ENCODE peak calls at places on chromosomes 1 and 21, in six cellular contexts. Y, M, F, O, S and C are unnamed samples.

GRCh38 chr1:43668956-43669355 is 19.0 kb downstream of the KDM4A start:
- DNase-seq in F (no peak), S (no peak), O (peak), Y (peak), M (no peak), C (no peak)

GRCh38 chr1:170694172-170694926 is 30.4 kb downstream of the PRRX1 start:
- DNase-seq in S (no peak), F (no peak), O (no peak), Y (no peak), M (no peak), C (no peak)

GRCh38 chr1:163730366-163730765 is 408.6 kb downstream of the NUF2 start:
- DNase-seq in F (no peak), M (no peak), S (no peak), O (no peak), Y (no peak), C (no peak)

GRCh38 chr1:221809101-221810029 is 67.5 kb upstream of the DUSP10 start:
- DNase-seq in O (no peak), Y (peak), F (no peak), M (no peak), S (no peak), C (no peak)

GRCh38 chr1:36380782-36381181 is 4.9 kb downstream of the STK40 start:
- DNase-seq in M (no peak), S (no peak), Y (no peak), F (no peak), O (no peak), C (no peak)

GRCh38 chr1:1761504-1762376 is 16.5 kb downstream of the NADK start:
- DNase-seq in Y (no peak), F (no peak), M (no peak), S (no peak), O (no peak), C (no peak)

GRCh38 chr1:97870574-97870973 is 50.3 kb downstream of the DPYD start:
- DNase-seq in O (no peak), F (no peak), S (no peak), Y (no peak), M (peak), C (no peak)

GRCh38 chr1:4662723-4663122 is 8.3 kb downstream of the AJAP1 start:
- DNase-seq in M (no peak), F (no peak), O (no peak), Y (no peak), S (no peak), C (no peak)

GRCh38 chr21:29477941-29478340 is 179.2 kb downstream of the BACH1 start:
- DNase-seq in O (peak), M (no peak), F (no peak), S (no peak), Y (peak), C (no peak)

GRCh38 chr1:25864434-25864833 is 5.2 kb upstream of the AUNIP start:
- DNase-seq in O (no peak), S (no peak), F (no peak), Y (no peak), M (no peak), C (no peak)

GRCh38 chr1:246497331-246497915 is 9.7 kb downstream of the SMYD3 start:
- DNase-seq in M (peak), S (no peak), O (peak), Y (peak), F (no peak), C (peak)

GRCh38 chr1:202034683-202035462 is 24.5 kb downstream of the ELF3 start:
- DNase-seq in O (peak), M (no peak), S (no peak), F (no peak), Y (peak), C (peak)

GRCh38 chr1:211833174-211833820 is 2.7 kb upstream of the LPGAT1 start:
- DNase-seq in S (no peak), M (no peak), F (no peak), Y (no peak), O (no peak), C (no peak)

GRCh38 chr1:2416403-2416802 is 4.0 kb upstream of the PEX10 start:
- DNase-seq in F (no peak), S (no peak), O (no peak), Y (no peak), M (no peak), C (no peak)

GRCh38 chr1:204262506-204263239 is 48.9 kb upstream of the GOLT1A start:
- DNase-seq in S (no peak), Y (no peak), O (no peak), M (no peak), F (no peak), C (no peak)

GRCh38 chr1:245901565-245901964 is 605.5 kb downstream of the SMYD3 start:
- DNase-seq in Y (no peak), S (no peak), O (no peak), F (no peak), M (no peak), C (no peak)

GRCh38 chr1:43530483-43531452 is at the start of gene PTPRF:
- DNase-seq in S (peak), O (peak), M (peak), F (peak), Y (peak), C (no peak)

GRCh38 chr21:33881689-33882440 is 33.7 kb downstream of the ATP5PO start:
- DNase-seq in O (no peak), Y (no peak), M (no peak), F (no peak), S (no peak), C (no peak)

GRCh38 chr21:33880626-33881025 is 35.0 kb downstream of the ATP5PO start:
- DNase-seq in M (no peak), S (no peak), F (no peak), O (no peak), Y (no peak), C (no peak)

GRCh38 chr21:33886316-33886715 is 29.3 kb downstream of the ATP5PO start:
- DNase-seq in S (no peak), F (no peak), O (no peak), Y (no peak), M (no peak), C (no peak)

GRCh38 chr21:33884361-33885157 is 31.0 kb downstream of the ATP5PO start:
- DNase-seq in S (no peak), M (no peak), F (no peak), Y (no peak), O (no peak), C (no peak)

GRCh38 chr21:33885158-33885514 is 30.5 kb downstream of the ATP5PO start:
- DNase-seq in O (no peak), Y (no peak), F (no peak), M (no peak), S (no peak), C (no peak)
- H4K91ac ChIP-seq in O (no peak), Y (no peak), F (no peak), M (no peak), S (peak), C (no peak)

GRCh38 chr21:45283611-45284455 is 3.9 kb downstream of the POFUT2 start:
- DNase-seq in O (no peak), F (peak), Y (no peak), M (no peak), S (no peak), C (no peak)

GRCh38 chr21:45286671-45287437 is 841 bp downstream of the POFUT2 start:
- DNase-seq in S (peak), M (peak), F (peak), O (peak), Y (peak), C (peak)

GRCh38 chr21:45284456-45284741 is 3.3 kb downstream of the POFUT2 start:
- DNase-seq in S (no peak), F (no peak), O (no peak), M (no peak), Y (no peak), C (no peak)

GRCh38 chr21:45283019-45283610 is 4.6 kb downstream of the POFUT2 start:
- DNase-seq in O (no peak), S (no peak), F (peak), Y (no peak), M (no peak), C (no peak)

DNA sequence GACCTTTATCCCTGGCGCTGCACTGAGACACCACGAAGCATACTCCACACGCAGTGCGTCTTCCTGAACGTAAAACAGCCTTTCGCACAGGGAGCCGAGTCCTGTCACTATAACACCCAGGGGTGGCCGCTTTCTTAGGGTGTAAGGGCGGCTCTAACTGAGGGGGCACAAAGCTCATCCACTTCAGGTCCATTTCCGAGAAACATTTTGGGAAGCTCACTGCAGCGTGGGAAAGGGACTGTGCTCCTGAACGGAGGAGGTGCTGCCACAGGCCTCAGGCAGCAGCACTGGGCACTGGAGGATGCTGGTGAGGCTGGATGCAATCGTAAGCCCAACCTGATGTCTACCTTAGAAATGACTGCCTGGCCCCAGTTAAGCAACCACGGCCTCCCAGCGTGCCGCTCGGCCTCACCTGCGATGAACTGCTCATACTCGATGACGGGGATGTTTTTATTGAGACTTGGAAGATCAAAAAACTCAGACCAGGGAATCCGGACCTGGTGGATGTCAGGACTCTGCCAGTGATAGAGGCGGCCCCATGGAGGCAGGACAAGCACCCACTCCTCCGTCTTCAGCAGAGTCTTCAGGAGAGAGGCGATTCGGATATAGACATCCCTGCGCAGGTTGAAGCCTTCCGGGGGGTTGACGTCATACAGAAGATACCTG is 2.3 kb downstream of the POFUT2 start:
- DNase-seq in M (no peak), F (peak), O (no peak), S (no peak), Y (no peak), C (no peak)
- H3K14ac ChIP-seq in M (no peak), F (no peak), O (no peak), S (no peak), Y (no peak), C (no peak)

DNA sequence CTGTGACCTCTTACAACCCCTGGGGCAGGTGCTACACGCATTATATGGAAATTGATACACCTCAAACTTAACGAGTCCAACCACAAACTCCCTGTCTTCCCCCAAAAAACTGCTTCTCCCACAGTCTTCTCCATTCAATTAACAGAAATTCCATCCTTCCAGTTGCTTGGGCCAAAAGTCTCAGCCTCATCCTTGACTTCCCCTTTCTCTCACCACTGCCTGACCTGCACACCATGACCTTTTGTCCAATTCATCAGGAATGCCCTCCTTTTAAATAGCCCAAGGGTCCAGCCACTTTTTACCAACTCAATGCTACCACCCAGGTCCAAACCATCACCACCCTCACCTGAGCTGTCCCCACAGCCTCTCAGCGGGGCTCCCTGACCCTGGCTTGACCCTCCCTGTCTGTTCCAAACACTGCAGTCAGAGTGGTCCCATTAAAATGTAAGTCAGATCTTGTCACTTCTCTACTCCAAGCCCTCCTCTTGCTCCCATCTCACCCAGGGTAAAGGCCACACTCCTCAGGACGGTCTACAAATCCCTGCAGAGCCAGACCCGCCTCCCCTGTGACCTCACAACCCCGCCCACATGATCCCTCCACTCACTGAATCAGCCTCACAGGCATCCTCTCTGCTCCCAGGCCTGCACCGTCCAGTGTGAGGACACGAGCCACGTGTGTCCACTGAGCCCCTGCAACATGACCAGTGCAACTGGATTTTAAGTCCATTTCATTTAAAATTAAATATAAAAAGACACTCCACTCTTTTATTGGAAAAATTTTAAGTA is 18.5 kb downstream of the KCNN3 start:
- DNase-seq in M (no peak), Y (no peak), O (no peak), S (peak), F (peak), C (no peak)
- H4K91ac ChIP-seq in M (no peak), Y (no peak), O (no peak), S (no peak), F (no peak), C (no peak)

GRCh38 chr1:23471473-23472075 is 12.4 kb downstream of the ASAP3 start:
- DNase-seq in Y (no peak), S (no peak), O (no peak), M (no peak), F (no peak), C (no peak)
- H3K14ac ChIP-seq in Y (no peak), S (no peak), O (no peak), M (no peak), F (no peak), C (no peak)

GRCh38 chr1:29851666-29852065 is 615.3 kb downstream of the PTPRU start:
- DNase-seq in F (no peak), S (no peak), M (no peak), O (no peak), Y (no peak), C (no peak)
- H4K91ac ChIP-seq in F (no peak), S (no peak), M (no peak), O (no peak), Y (no peak), C (no peak)

DNA sequence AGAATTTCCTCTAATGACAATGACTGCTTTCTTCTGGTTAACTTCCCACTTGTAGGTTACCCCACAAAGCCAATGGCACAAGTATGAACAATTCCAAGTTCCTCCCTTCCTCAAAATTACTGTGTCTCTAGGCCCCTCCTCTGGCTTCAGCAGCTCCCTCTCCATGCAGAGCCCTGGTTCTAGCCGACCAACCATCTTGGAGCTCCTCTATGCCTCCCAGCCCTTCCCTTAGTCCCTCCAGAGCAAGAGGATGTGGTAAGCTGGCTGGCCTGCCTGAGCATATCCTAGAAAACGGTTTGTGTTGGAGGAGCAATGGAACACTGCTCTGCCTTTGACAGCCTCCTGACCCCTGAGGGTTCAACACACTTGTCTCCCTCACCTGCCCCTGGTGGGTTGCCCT is 205.3 kb downstream of the HS2ST1 start:
- DNase-seq in Y (no peak), O (no peak), F (no peak), M (no peak), S (no peak), C (no peak)
- H3K14ac ChIP-seq in Y (no peak), O (no peak), F (no peak), M (no peak), S (no peak), C (no peak)

DNA sequence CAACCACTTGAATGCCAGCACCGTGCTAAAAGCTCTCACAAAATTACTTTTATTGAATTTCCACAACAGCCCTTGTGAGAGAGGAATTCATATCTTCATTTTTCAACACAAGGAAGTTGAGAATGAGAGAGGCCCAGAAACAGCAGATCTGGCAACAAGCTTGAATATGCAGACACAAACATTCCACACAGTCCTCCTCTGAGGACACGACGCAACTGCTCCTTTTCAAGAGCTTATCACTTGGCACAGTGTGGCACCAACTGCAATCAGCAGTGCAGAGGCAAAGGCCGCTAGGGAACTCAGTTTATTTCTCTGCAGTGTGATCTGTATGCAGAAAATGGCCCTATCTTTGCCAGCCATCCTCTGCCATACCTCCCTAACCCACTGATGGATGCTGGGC is 32.2 kb upstream of the IFNAR2 start:
- DNase-seq in F (no peak), S (no peak), M (no peak), O (no peak), Y (no peak), C (no peak)
- H4K91ac ChIP-seq in F (no peak), S (no peak), M (no peak), O (no peak), Y (no peak), C (no peak)